ENCODE peak calls at places on chromosomes 6 and 20, in nine cellular contexts. P is CD4-positive, alpha-beta memory T cell; D is left ventricle myocardium inferior; S is psoas muscle; X is IMR-90; H is tibial artery; J is osteoblast; V is small intestine; K is brain microvascular endothelial cell. Z is an unnamed sample.

GRCh38 chr6:137357263-137357947 is 136.8 kb downstream of the OLIG3 start:
- DNase-seq in D (no peak), J (no peak), V (no peak), S (no peak), K (no peak), P (no peak), H (no peak), X (no peak), Z (no peak)

GRCh38 chr20:46995561-46996142 is 101.0 kb downstream of the EYA2 start:
- DNase-seq in V (no peak), H (no peak), J (no peak), X (no peak), S (no peak), K (no peak), P (no peak), D (no peak), Z (no peak)

GRCh38 chr6:125701354-125701668 is 48.1 kb upstream of the HEY2 start:
- DNase-seq in X (no peak), H (no peak), J (no peak), S (no peak), K (no peak), D (no peak), V (no peak), P (no peak), Z (no peak)

GRCh38 chr20:17958326-17959256 is 10.0 kb downstream of the SNX5 start:
- DNase-seq in S (no peak), H (no peak), V (peak; percentile 72), J (no peak), P (no peak), X (peak; percentile 61), D (no peak), K (no peak), Z (no peak)

GRCh38 chr6:57262901-57263694 is 41.0 kb upstream of the RAB23 start:
- DNase-seq in J (peak; percentile 66), V (no peak), K (peak; percentile 92), H (peak; percentile 51), S (peak; percentile 35), P (no peak), D (no peak), X (peak; percentile 98), Z (no peak)

GRCh38 chr20:35264755-35265154 is 13.2 kb downstream of the MMP24OS start:
- DNase-seq in X (peak; percentile 22), K (no peak), S (no peak), V (no peak), J (no peak), H (no peak), P (no peak), D (no peak), Z (no peak)

GRCh38 chr6:39377530-39377929 is 55.0 kb upstream of the KCNK16 start:
- DNase-seq in K (peak; percentile 73), D (peak; percentile 28), P (no peak), X (peak; percentile 44), V (peak; percentile 19), H (peak; percentile 57), S (peak; percentile 42), J (peak; percentile 86), Z (peak; percentile 71)

GRCh38 chr6:30508890-30509736 is 19.8 kb downstream of the HLA-E start:
- DNase-seq in H (no peak), X (peak; percentile 51), D (no peak), P (peak; percentile 85), S (no peak), J (no peak), V (peak; percentile 62), K (no peak), Z (no peak)

GRCh38 chr6:42569102-42570028 is 5.5 kb downstream of the UBR2 start:
- DNase-seq in P (no peak), X (peak; percentile 95), K (peak; percentile 90), S (no peak), J (peak; percentile 43), D (no peak), V (peak; percentile 48), H (no peak), Z (no peak)

GRCh38 chr6:33483678-33484077 is 29.3 kb downstream of the ZBTB9 start:
- DNase-seq in J (no peak), P (no peak), X (no peak), V (no peak), D (no peak), S (no peak), H (no peak), K (no peak), Z (no peak)

GRCh38 chr20:46284028-46284427 is 24.3 kb downstream of the CDH22 start:
- DNase-seq in P (no peak), X (no peak), D (no peak), K (no peak), V (no peak), H (no peak), S (no peak), J (no peak), Z (no peak)

GRCh38 chr6:140784573-140784972 is 1348.2 kb upstream of the GJE1 start:
- DNase-seq in V (no peak), P (no peak), X (peak; percentile 39), H (no peak), K (peak; percentile 31), D (no peak), S (no peak), J (no peak), Z (no peak)

GRCh38 chr6:157769776-157770430 is 53.1 kb upstream of the SNX9 start:
- DNase-seq in K (no peak), V (peak; percentile 81), D (no peak), P (no peak), J (no peak), H (no peak), X (no peak), S (no peak), Z (no peak)

GRCh38 chr6:112691289-112691688 is 344.2 kb downstream of the RFPL4B start:
- DNase-seq in J (peak; percentile 94), V (no peak), D (no peak), H (no peak), K (peak; percentile 79), S (no peak), X (peak; percentile 91), P (no peak), Z (peak; percentile 13)

GRCh38 chr6:101393291-101394251 is at the start of gene GRIK2:
- DNase-seq in K (peak; percentile 56), D (no peak), X (peak; percentile 47), V (peak; percentile 3), J (peak; percentile 91), H (no peak), S (no peak), P (no peak), Z (no peak)

GRCh38 chr20:59242714-59243626 is 57.4 kb upstream of the EDN3 start:
- DNase-seq in D (no peak), V (no peak), K (no peak), P (no peak), S (no peak), X (no peak), H (no peak), J (no peak), Z (no peak)

GRCh38 chr6:17098007-17098406 is 3.8 kb upstream of the STMND1 start:
- DNase-seq in K (no peak), P (no peak), X (no peak), H (no peak), J (no peak), S (no peak), D (no peak), V (no peak), Z (no peak)

GRCh38 chr20:1302578-1303541 is 26.1 kb downstream of the SDCBP2 start:
- DNase-seq in P (peak; percentile 15), V (no peak), K (peak; percentile 22), S (no peak), X (no peak), J (peak; percentile 98), H (no peak), D (no peak), Z (no peak)

GRCh38 chr6:96853083-96853482 is 15.8 kb upstream of the GPR63 start:
- DNase-seq in V (no peak), P (no peak), D (no peak), H (no peak), K (no peak), X (no peak), S (no peak), J (no peak), Z (no peak)

GRCh38 chr20:50980851-50981713 is 22.5 kb downstream of the MOCS3 start:
- DNase-seq in P (peak; percentile 48), V (peak; percentile 53), D (no peak), K (peak; percentile 68), H (no peak), X (peak; percentile 75), S (peak; percentile 38), J (no peak), Z (peak; percentile 49)

GRCh38 chr6:168103036-168103830 is 24.2 kb upstream of the FRMD1 start:
- DNase-seq in K (no peak), P (no peak), D (peak; percentile 9), X (no peak), H (no peak), V (no peak), S (peak; percentile 4), J (peak; percentile 88), Z (no peak)
- H3K27me3 ChIP-seq in K (peaks cover 26% of the 10 kb centered on the region), P (no peaks in the 10 kb centered on the region), D (peaks cover 48% of the 10 kb centered on the region), X (peaks cover 48% of the 10 kb centered on the region), H (no peaks in the 10 kb centered on the region), V (peaks cover 12% of the 10 kb centered on the region), S (no peaks in the 10 kb centered on the region), J (peaks cover 12% of the 10 kb centered on the region), Z (peaks cover 43% of the 10 kb centered on the region)

DNA sequence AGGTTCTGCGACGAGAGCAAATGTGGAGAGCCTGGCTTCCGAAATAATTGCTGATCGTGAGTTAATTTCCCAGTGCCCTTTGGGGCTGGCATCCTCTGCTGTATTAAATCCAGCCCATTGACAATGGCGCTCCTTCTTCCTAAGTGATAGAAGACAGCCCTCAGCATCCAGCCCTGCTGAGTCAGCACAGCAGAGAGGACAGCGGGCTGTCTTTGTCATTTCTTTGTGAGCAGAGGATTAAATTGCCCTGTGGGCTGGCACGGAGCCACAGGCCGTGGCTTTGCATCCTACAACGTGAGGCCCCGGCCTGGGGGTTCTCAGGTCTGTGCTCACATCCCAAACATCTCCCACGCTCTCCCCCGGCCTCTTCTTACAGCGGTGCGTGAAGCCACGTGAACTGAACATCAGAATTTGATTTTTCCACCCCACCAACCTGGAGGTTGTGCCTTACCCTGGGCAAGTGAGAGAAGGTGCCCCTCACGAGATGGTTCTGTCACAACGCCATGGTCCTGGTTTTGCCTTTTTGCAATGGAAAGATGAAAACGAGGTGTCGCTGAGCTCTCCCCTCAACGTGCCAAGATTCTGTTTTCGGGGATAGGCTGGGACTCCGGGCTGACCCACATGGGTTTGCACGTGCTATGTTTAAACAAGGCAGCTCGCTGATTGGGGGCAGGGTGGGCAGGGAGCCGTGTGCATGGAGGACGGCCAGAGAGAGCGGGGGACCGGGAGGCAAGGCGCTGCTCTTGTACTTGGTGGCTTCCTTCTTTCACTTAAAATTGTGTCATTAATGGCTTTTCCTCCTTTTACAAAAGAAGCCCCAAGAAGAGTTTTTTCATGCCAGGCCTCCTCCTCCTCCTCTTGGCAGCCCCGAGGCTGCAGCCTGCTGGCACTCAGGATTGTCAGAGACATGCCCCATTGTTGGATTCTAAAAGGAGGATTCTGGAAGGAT is 19.5 kb downstream of the CDH4 start:
- DNase-seq in S (no peak), K (no peak), J (peak; percentile 61), V (no peak), P (no peak), H (no peak), D (no peak), X (no peak), Z (no peak)
- H3K27me3 ChIP-seq in S (no peaks in the 10 kb centered on the region), K (no peaks in the 10 kb centered on the region), J (no peaks in the 10 kb centered on the region), V (no peaks in the 10 kb centered on the region), P (no peaks in the 10 kb centered on the region), H (no peaks in the 10 kb centered on the region), D (peaks cover 41% of the 10 kb centered on the region), X (no peaks in the 10 kb centered on the region), Z (peaks cover 12% of the 10 kb centered on the region)

GRCh38 chr20:57633945-57634491 is 13.8 kb upstream of the ZBP1 start:
- DNase-seq in D (no peak), H (no peak), P (peak; percentile 74), V (no peak), S (no peak), J (peak; percentile 62), X (no peak), K (no peak), Z (no peak)
- H3K27me3 ChIP-seq in D (peaks cover 33% of the 10 kb centered on the region), H (no peaks in the 10 kb centered on the region), P (peaks cover 6% of the 10 kb centered on the region), V (no peaks in the 10 kb centered on the region), S (no peaks in the 10 kb centered on the region), J (peaks cover 29% of the 10 kb centered on the region), X (peaks cover 4% of the 10 kb centered on the region), K (no peaks in the 10 kb centered on the region), Z (no peaks in the 10 kb centered on the region)

GRCh38 chr6:26464416-26465131 is 6.8 kb downstream of the BTN2A1 start:
- DNase-seq in P (no peak), D (no peak), S (no peak), K (no peak), J (no peak), H (no peak), V (no peak), X (no peak), Z (no peak)
- H3K27me3 ChIP-seq in P (no peaks in the 10 kb centered on the region), D (no peaks in the 10 kb centered on the region), S (no peaks in the 10 kb centered on the region), K (no peaks in the 10 kb centered on the region), J (no peaks in the 10 kb centered on the region), H (no peaks in the 10 kb centered on the region), V (no peaks in the 10 kb centered on the region), X (no peaks in the 10 kb centered on the region), Z (no peaks in the 10 kb centered on the region)